ENCODE peak calls at places on chromosome 7, in nine cellular contexts. P, L, M, F, Q, E, D, A and B are unnamed samples.

GRCh38 chr7:25496394-25497103 is 268.3 kb upstream of the NPVF start:
- DNase-seq in Q (no peak), L (no peak), F (no peak), A (no peak), M (no peak), D (no peak), E (no peak), P (no peak), B (no peak)

GRCh38 chr7:100895956-100896742 is 461 bp upstream of the ACHE start:
- DNase-seq in D (peak; percentile 89), E (no peak), M (no peak), L (peak; percentile 73), P (no peak), Q (no peak), A (no peak), F (peak; percentile 50), B (no peak)

GRCh38 chr7:157499121-157499834 is 162.5 kb downstream of the DNAJB6 start:
- DNase-seq in A (no peak), M (no peak), D (peak; percentile 81), F (no peak), L (no peak), P (no peak), Q (no peak), E (no peak), B (no peak)

GRCh38 chr7:112990619-112991018 is 96.0 kb downstream of the GPR85 start:
- DNase-seq in M (no peak), A (no peak), D (no peak), F (no peak), E (no peak), L (no peak), Q (no peak), P (no peak), B (no peak)

GRCh38 chr7:70317356-70317755 is 719.1 kb downstream of the AUTS2 start:
- DNase-seq in F (no peak), M (no peak), Q (no peak), E (no peak), L (no peak), P (no peak), A (no peak), D (no peak), B (no peak)

GRCh38 chr7:155512246-155512887 is 34.0 kb downstream of the CNPY1 start:
- DNase-seq in P (no peak), M (no peak), A (no peak), D (no peak), Q (no peak), E (no peak), F (no peak), L (no peak), B (no peak)

GRCh38 chr7:99112097-99112496 is 31.8 kb downstream of the SMURF1 start:
- DNase-seq in L (no peak), M (no peak), A (no peak), Q (no peak), D (no peak), P (no peak), E (no peak), F (no peak), B (no peak)

GRCh38 chr7:115059312-115059711 is 137.4 kb downstream of the MDFIC start:
- DNase-seq in Q (no peak), L (no peak), A (no peak), M (no peak), F (no peak), D (no peak), P (no peak), E (no peak), B (no peak)

GRCh38 chr7:143227806-143228205 is 6.0 kb downstream of the TAS2R40 start:
- DNase-seq in E (no peak), D (no peak), P (no peak), Q (no peak), L (no peak), F (no peak), A (no peak), M (no peak), B (no peak)

GRCh38 chr7:44811571-44811970 is 15.1 kb downstream of the PPIA start:
- DNase-seq in F (no peak), Q (no peak), A (no peak), D (no peak), E (no peak), M (no peak), L (no peak), P (no peak), B (no peak)

GRCh38 chr7:111090834-111091233 is at the start of gene LRRN3:
- DNase-seq in M (peak; percentile 68), F (peak; percentile 47), Q (no peak), L (peak; percentile 77), P (no peak), A (peak; percentile 13), E (peak; percentile 26), D (no peak), B (no peak)

GRCh38 chr7:120337308-120337907 is 64.4 kb downstream of the KCND2 start:
- DNase-seq in M (no peak), F (no peak), P (peak; percentile 67), L (no peak), E (no peak), Q (no peak), A (no peak), D (no peak), B (no peak)

GRCh38 chr7:135353832-135354231 is 120.2 kb downstream of the STRA8 start:
- DNase-seq in F (no peak), D (no peak), E (no peak), A (no peak), M (no peak), L (no peak), P (no peak), Q (no peak), B (no peak)